ENCODE peak calls at places on chromosomes 13 and 19, in five cellular contexts. A, R, Q, P and M are unnamed samples.

GRCh38 chr13:32019612-32020233 is 11.9 kb upstream of the FRY start:
- DNase-seq in Q (peak), A (peak), R (peak), P (no peak), M (no peak)

GRCh38 chr19:29211562-29212416 is 1.2 kb downstream of the UQCRFS1 start:
- DNase-seq in Q (no peak), A (peak), P (no peak), R (peak), M (no peak)

GRCh38 chr19:17681505-17682125 is 6.5 kb downstream of the UNC13A start:
- DNase-seq in Q (no peak), P (no peak), A (peak), R (peak), M (no peak)

GRCh38 chr19:5572556-5573286 is 5.0 kb upstream of the TINCR start:
- DNase-seq in R (no peak), A (no peak), Q (no peak), P (no peak), M (no peak)

GRCh38 chr13:99572921-99573320 is 71.6 kb downstream of the TM9SF2 start:
- DNase-seq in R (no peak), P (no peak), A (no peak), Q (no peak), M (no peak)

GRCh38 chr19:35476149-35476548 is 14.1 kb downstream of the KRTDAP start:
- DNase-seq in R (peak), A (no peak), Q (no peak), P (no peak), M (no peak)

GRCh38 chr19:14091086-14091884 is 734 bp upstream of the SAMD1 start:
- DNase-seq in P (no peak), R (peak), A (peak), Q (peak), M (no peak)

GRCh38 chr19:9309974-9310446 is 372 bp upstream of the ZNF699 start:
- DNase-seq in R (peak), Q (no peak), P (peak), A (peak), M (peak)

GRCh38 chr19:17183858-17184271 is 31.3 kb upstream of the USE1 start:
- DNase-seq in R (no peak), Q (peak), A (no peak), P (no peak), M (no peak)

GRCh38 chr19:41261474-41262190 is 2.5 kb upstream of the HNRNPUL1 start:
- DNase-seq in P (peak), R (no peak), A (no peak), Q (no peak), M (no peak)

GRCh38 chr13:29551214-29551613 is 44.3 kb downstream of the SLC7A1 start:
- DNase-seq in R (no peak), P (no peak), A (no peak), Q (no peak), M (no peak)

GRCh38 chr13:74003374-74003773 is 130.8 kb downstream of the KLF12 start:
- DNase-seq in P (no peak), Q (no peak), R (no peak), A (no peak), M (no peak)

GRCh38 chr19:19315444-19315843 is 4.9 kb downstream of the SUGP1 start:
- DNase-seq in R (peak), Q (no peak), P (no peak), A (no peak), M (no peak)